ENCODE peak calls at places on chromosomes 6 and 20, in nine cellular contexts. T is epithelial cell of prostate, P is non-pigmented ciliary epithelial cell, C is GM03348, B is astrocyte of the cerebellum, S is HTR-8/SVneo, W is body of pancreas, E is ovary, M is lung microvascular endothelial cell. X is an unnamed sample.

GRCh38 chr6:118277631-118278030 is 270.5 kb upstream of the PLN start:
- DNase-seq in T (no peak), P (no peak), C (no peak), B (no peak), S (no peak), W (no peak), E (no peak), M (peak; percentile 42), X (no peak)

GRCh38 chr6:18538315-18538714 is 151.2 kb downstream of the RNF144B start:
- DNase-seq in T (no peak), P (no peak), C (no peak), B (no peak), S (no peak), W (no peak), E (no peak), M (no peak), X (no peak)

GRCh38 chr6:1049900-1050299 is 262.0 kb upstream of the FOXQ1 start:
- DNase-seq in T (no peak), P (no peak), C (no peak), B (no peak), S (no peak), W (peak; percentile 57), E (no peak), M (no peak), X (no peak)

GRCh38 chr6:190596-191395 is 101.5 kb upstream of the DUSP22 start:
- DNase-seq in T (no peak), P (no peak), C (no peak), B (no peak), S (no peak), W (no peak), E (no peak), M (no peak), X (no peak)

GRCh38 chr6:42104095-42104806 is 38.2 kb downstream of the C6orf132 start:
- DNase-seq in T (no peak), P (no peak), C (no peak), B (no peak), S (no peak), W (no peak), E (peak; percentile 41), M (peak; percentile 58), X (no peak)

GRCh38 chr6:77361018-77361417 is 102.3 kb downstream of the HTR1B start:
- DNase-seq in T (no peak), P (no peak), C (no peak), B (no peak), S (no peak), W (no peak), E (no peak), M (no peak), X (no peak)

GRCh38 chr20:45392733-45393132 is 14.6 kb upstream of the TP53TG5 start:
- DNase-seq in T (no peak), P (no peak), C (no peak), B (no peak), S (no peak), W (no peak), E (no peak), M (no peak), X (no peak)

GRCh38 chr20:10558635-10559187 is 115.1 kb downstream of the JAG1 start:
- DNase-seq in T (peak; percentile 80), P (peak; percentile 99), C (peak; percentile 45), B (peak; percentile 91), S (no peak), W (no peak), E (no peak), M (peak; percentile 60), X (peak; percentile 57)

GRCh38 chr20:58340853-58341252 is 31.3 kb downstream of the RAB22A start:
- DNase-seq in T (no peak), P (no peak), C (no peak), B (no peak), S (peak; percentile 56), W (no peak), E (no peak), M (peak; percentile 5), X (no peak)

GRCh38 chr6:44564906-44565524 is 177.5 kb downstream of the CDC5L start:
- DNase-seq in T (no peak), P (no peak), C (peak; percentile 65), B (no peak), S (no peak), W (no peak), E (no peak), M (no peak), X (no peak)

GRCh38 chr6:164721460-164721859 is 587.9 kb downstream of the C6orf118 start:
- DNase-seq in T (no peak), P (no peak), C (no peak), B (no peak), S (no peak), W (no peak), E (no peak), M (no peak), X (no peak)

GRCh38 chr6:142416179-142416578 is 114.4 kb downstream of the ADGRG6 start:
- DNase-seq in T (no peak), P (peak; percentile 97), C (peak; percentile 74), B (peak; percentile 91), S (peak; percentile 29), W (no peak), E (no peak), M (peak; percentile 43), X (no peak)

GRCh38 chr6:40732878-40733277 is 145.7 kb upstream of the LRFN2 start:
- DNase-seq in T (no peak), P (no peak), C (no peak), B (no peak), S (no peak), W (no peak), E (no peak), M (peak; percentile 11), X (no peak)

GRCh38 chr20:63287697-63288580 is 5.0 kb upstream of the COL20A1 start:
- DNase-seq in T (no peak), P (no peak), C (no peak), B (no peak), S (no peak), W (no peak), E (no peak), M (no peak), X (no peak)

GRCh38 chr6:106628658-106629102 is 618 bp downstream of the RTN4IP1 start:
- DNase-seq in T (no peak), P (no peak), C (no peak), B (no peak), S (no peak), W (no peak), E (no peak), M (peak; percentile 0), X (peak; percentile 43)

GRCh38 chr6:138403324-138403800 is 661 bp upstream of the HEBP2 start:
- DNase-seq in T (no peak), P (no peak), C (peak; percentile 70), B (no peak), S (no peak), W (peak; percentile 46), E (peak; percentile 61), M (peak; percentile 56), X (peak; percentile 48)

GRCh38 chr20:43744121-43744520 is 17.3 kb upstream of the GTSF1L start:
- DNase-seq in T (no peak), P (no peak), C (no peak), B (no peak), S (no peak), W (no peak), E (no peak), M (no peak), X (peak; percentile 79)

GRCh38 chr6:41705996-41706835 is 29.2 kb downstream of the TFEB start:
- DNase-seq in T (no peak), P (no peak), C (peak; percentile 91), B (peak; percentile 27), S (peak; percentile 71), W (peak; percentile 34), E (peak; percentile 46), M (peak; percentile 79), X (peak; percentile 62)

GRCh38 chr6:32796848-32797776 is 19.7 kb downstream of the HLA-DOB start:
- DNase-seq in T (no peak), P (no peak), C (peak; percentile 76), B (peak; percentile 45), S (peak; percentile 61), W (peak; percentile 81), E (peak; percentile 81), M (peak; percentile 65), X (peak; percentile 69)

GRCh38 chr6:107435798-107436197 is 23.6 kb downstream of the PDSS2 start:
- DNase-seq in T (no peak), P (no peak), C (peak; percentile 32), B (no peak), S (no peak), W (no peak), E (no peak), M (peak; percentile 5), X (peak; percentile 2)

GRCh38 chr6:150016324-150017185 is 8.8 kb downstream of the RAET1L start:
- DNase-seq in T (no peak), P (no peak), C (peak; percentile 72), B (peak; percentile 45), S (peak; percentile 42), W (peak; percentile 70), E (peak; percentile 39), M (peak; percentile 75), X (peak; percentile 84)

GRCh38 chr20:47334022-47334551 is 22.4 kb downstream of the ZMYND8 start:
- DNase-seq in T (peak; percentile 70), P (peak; percentile 96), C (peak; percentile 75), B (peak; percentile 75), S (peak; percentile 95), W (no peak), E (no peak), M (peak; percentile 89), X (peak; percentile 30)

GRCh38 chr6:6825986-6826901 is 237.7 kb downstream of the LY86 start:
- DNase-seq in T (no peak), P (no peak), C (no peak), B (no peak), S (no peak), W (no peak), E (no peak), M (peak; percentile 87), X (peak; percentile 66)

GRCh38 chr6:3278691-3279090 is 19.9 kb downstream of the PSMG4 start:
- DNase-seq in T (no peak), P (no peak), C (no peak), B (no peak), S (no peak), W (no peak), E (no peak), M (no peak), X (no peak)

GRCh38 chr6:170035896-170036295 is 255.0 kb downstream of the DLL1 start:
- DNase-seq in T (no peak), P (no peak), C (no peak), B (no peak), S (no peak), W (peak; percentile 1), E (no peak), M (no peak), X (peak; percentile 14)